ENCODE peak calls at places on chromosomes 11 and 22, in four cellular contexts. L is Peyer's patch, W is A549, I is tibial nerve. U is an unnamed sample.

GRCh38 chr11:35619030-35619753 is 932 bp downstream of the FJX1 start:
- DNase-seq in L (no peak), W (peak; percentile 77), I (no peak), U (peak; percentile 68)

GRCh38 chr22:22110548-22111266 is 128.1 kb upstream of the TOP3B start:
- DNase-seq in L (peak; percentile 88), W (peak; percentile 57), I (no peak), U (no peak)

GRCh38 chr22:38236786-38237185 is 35.0 kb downstream of the MAFF start:
- DNase-seq in L (no peak), W (no peak), I (no peak), U (no peak)

GRCh38 chr11:63933459-63933858 is 5.3 kb upstream of the NAA40 start:
- DNase-seq in L (no peak), W (no peak), I (no peak), U (no peak)

GRCh38 chr11:134369656-134370525 is 38.1 kb downstream of the GLB1L2 start:
- DNase-seq in L (no peak), W (no peak), I (no peak), U (no peak)

GRCh38 chr22:27258773-27259172 is 542.8 kb downstream of the MN1 start:
- DNase-seq in L (no peak), W (no peak), I (no peak), U (no peak)

GRCh38 chr11:114195981-114196731 is 100.0 kb upstream of the NNMT start:
- DNase-seq in L (no peak), W (no peak), I (no peak), U (peak; percentile 17)

GRCh38 chr22:28799834-28800307 is 498 bp downstream of the XBP1 start:
- DNase-seq in L (peak; percentile 40), W (no peak), I (peak; percentile 55), U (peak; percentile 81)

GRCh38 chr11:86570457-86570856 is 102.0 kb downstream of the ME3 start:
- DNase-seq in L (no peak), W (no peak), I (no peak), U (no peak)

GRCh38 chr11:61160487-61161189 is 588 bp downstream of the VPS37C start:
- DNase-seq in L (no peak), W (no peak), I (peak; percentile 27), U (no peak)

GRCh38 chr22:27804016-27804415 is 2.5 kb upstream of the MN1 start:
- DNase-seq in L (no peak), W (no peak), I (no peak), U (no peak)

GRCh38 chr22:37823134-37823985 is at the start of gene GALR3:
- DNase-seq in L (no peak), W (no peak), I (no peak), U (no peak)

GRCh38 chr11:102620858-102621561 is 4.1 kb downstream of the MMP20 start:
- DNase-seq in L (no peak), W (no peak), I (no peak), U (peak; percentile 10)

GRCh38 chr22:38404419-38404818 is 50.6 kb downstream of the KCNJ4 start:
- DNase-seq in L (no peak), W (no peak), I (no peak), U (no peak)

GRCh38 chr11:71563401-71563800 is 2.0 kb upstream of the KRTAP5-10 start:
- DNase-seq in L (peak; percentile 19), W (peak; percentile 68), I (no peak), U (peak; percentile 40)

GRCh38 chr22:28002863-28003565 is 84.0 kb upstream of the PITPNB start:
- DNase-seq in L (no peak), W (no peak), I (no peak), U (no peak)

GRCh38 chr11:113994077-113994954 is 19.4 kb downstream of the HTR3A start:
- DNase-seq in L (peak; percentile 38), W (no peak), I (peak; percentile 14), U (peak; percentile 14)

GRCh38 chr11:123195182-123196059 is at the start of gene CLMP:
- DNase-seq in L (no peak), W (no peak), I (peak; percentile 63), U (no peak)

GRCh38 chr22:37848587-37849088 is 581 bp upstream of the EIF3L start:
- DNase-seq in L (no peak), W (peak; percentile 42), I (no peak), U (peak; percentile 65)

GRCh38 chr11:61141601-61142028 is 19.6 kb downstream of the VPS37C start:
- DNase-seq in L (peak; percentile 39), W (no peak), I (no peak), U (peak; percentile 68)

GRCh38 chr11:12160680-12161079 is 50.3 kb downstream of the MICAL2 start:
- DNase-seq in L (no peak), W (no peak), I (no peak), U (no peak)

GRCh38 chr22:38850941-38851849 is 7.4 kb upstream of the NPTXR start:
- DNase-seq in L (no peak), W (peak; percentile 36), I (no peak), U (no peak)

GRCh38 chr11:125358254-125358840 is 137.7 kb downstream of the FEZ1 start:
- DNase-seq in L (no peak), W (no peak), I (no peak), U (no peak)

GRCh38 chr11:14973621-14974020 is 1.5 kb upstream of the CALCA start:
- DNase-seq in L (peak; percentile 26), W (no peak), I (no peak), U (no peak)

GRCh38 chr11:121122328-121122727 is 21.3 kb downstream of the TECTA start:
- DNase-seq in L (no peak), W (no peak), I (no peak), U (no peak)

GRCh38 chr22:27224485-27225364 is 567.3 kb downstream of the MIAT start:
- DNase-seq in L (no peak), W (no peak), I (peak; percentile 39), U (no peak)

GRCh38 chr11:78270993-78271392 is 82.3 kb downstream of the USP35 start:
- DNase-seq in L (no peak), W (no peak), I (no peak), U (no peak)

GRCh38 chr22:50009251-50009650 is 3.3 kb downstream of the IL17REL start:
- DNase-seq in L (no peak), W (no peak), I (no peak), U (no peak)

GRCh38 chr22:20993304-20994127 is 8.4 kb downstream of the THAP7 start:
- DNase-seq in L (no peak), W (no peak), I (no peak), U (no peak)

GRCh38 chr11:20022363-20023081 is 137.8 kb downstream of the DBX1 start:
- DNase-seq in L (no peak), W (peak; percentile 50), I (no peak), U (no peak)

GRCh38 chr11:116452447-116452846 is 320.3 kb downstream of the BUD13 start:
- DNase-seq in L (no peak), W (no peak), I (no peak), U (no peak)

GRCh38 chr22:35051791-35052190 is 14.2 kb upstream of the ISX start:
- DNase-seq in L (no peak), W (no peak), I (no peak), U (no peak)

GRCh38 chr22:41919357-41920224 is 4.7 kb upstream of the SHISA8 start:
- DNase-seq in L (peak; percentile 94), W (no peak), I (peak; percentile 20), U (peak; percentile 41)

GRCh38 chr11:3165152-3165705 is at the start of gene OSBPL5:
- DNase-seq in L (no peak), W (peak; percentile 22), I (peak; percentile 55), U (peak; percentile 71)
- TF ChIP-seq POLR2A in L (peak; percentile 25), W (peak; percentile 37), I (peak; percentile 29), U (no peak)

GRCh38 chr11:74398244-74399159 is at the start of gene PGM2L1:
- DNase-seq in L (peak; percentile 96), W (peak; percentile 95), I (peak; percentile 95), U (peak; percentile 98)
- TF ChIP-seq POLR2A in L (peak; percentile 61), W (peak; percentile 70), I (peak; percentile 20), U (peak; percentile 77)

DNA sequence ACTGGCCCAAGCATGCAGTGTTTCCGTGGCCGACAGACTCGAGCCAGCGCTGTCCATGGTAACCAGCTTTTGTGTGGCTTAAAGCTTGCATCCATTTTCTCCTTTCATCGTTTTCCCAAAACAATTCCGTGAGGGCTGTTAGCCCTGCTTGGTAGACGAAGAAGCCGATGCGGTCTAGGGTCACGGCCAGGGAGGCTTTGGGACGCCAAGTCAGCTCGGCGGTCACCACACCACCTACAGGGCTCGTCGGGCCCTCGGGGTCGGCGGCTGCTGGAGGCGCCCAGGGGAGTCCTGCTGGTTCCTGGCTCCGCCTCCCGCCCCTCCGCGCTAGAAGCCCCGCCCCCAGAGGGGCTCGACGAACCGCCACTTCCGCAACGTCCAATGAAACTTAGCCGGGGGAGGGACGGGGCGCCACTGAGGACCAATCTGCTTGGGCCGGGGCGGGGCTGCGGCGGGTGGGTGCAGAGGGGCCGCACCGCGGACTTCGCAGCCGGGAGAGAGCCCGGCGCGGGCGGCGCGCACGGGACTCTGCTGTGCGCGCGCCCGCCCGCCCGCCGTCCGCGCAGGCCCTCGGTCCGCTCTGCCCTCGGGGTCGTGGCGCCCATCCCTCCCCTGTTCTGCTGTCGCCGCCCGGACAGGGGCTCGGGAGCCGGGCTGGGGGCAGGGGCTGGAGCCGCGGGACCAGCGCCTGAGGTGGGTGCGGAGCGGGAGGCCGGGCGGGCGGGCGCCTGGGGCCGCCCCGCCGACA is at the start of gene TIGD3:
- DNase-seq in L (peak; percentile 98), W (peak; percentile 93), I (peak; percentile 96), U (peak; percentile 97)
- TF ChIP-seq POLR2A in L (peak; percentile 64), W (peak; percentile 65), I (peak; percentile 60), U (peak; percentile 54)

DNA sequence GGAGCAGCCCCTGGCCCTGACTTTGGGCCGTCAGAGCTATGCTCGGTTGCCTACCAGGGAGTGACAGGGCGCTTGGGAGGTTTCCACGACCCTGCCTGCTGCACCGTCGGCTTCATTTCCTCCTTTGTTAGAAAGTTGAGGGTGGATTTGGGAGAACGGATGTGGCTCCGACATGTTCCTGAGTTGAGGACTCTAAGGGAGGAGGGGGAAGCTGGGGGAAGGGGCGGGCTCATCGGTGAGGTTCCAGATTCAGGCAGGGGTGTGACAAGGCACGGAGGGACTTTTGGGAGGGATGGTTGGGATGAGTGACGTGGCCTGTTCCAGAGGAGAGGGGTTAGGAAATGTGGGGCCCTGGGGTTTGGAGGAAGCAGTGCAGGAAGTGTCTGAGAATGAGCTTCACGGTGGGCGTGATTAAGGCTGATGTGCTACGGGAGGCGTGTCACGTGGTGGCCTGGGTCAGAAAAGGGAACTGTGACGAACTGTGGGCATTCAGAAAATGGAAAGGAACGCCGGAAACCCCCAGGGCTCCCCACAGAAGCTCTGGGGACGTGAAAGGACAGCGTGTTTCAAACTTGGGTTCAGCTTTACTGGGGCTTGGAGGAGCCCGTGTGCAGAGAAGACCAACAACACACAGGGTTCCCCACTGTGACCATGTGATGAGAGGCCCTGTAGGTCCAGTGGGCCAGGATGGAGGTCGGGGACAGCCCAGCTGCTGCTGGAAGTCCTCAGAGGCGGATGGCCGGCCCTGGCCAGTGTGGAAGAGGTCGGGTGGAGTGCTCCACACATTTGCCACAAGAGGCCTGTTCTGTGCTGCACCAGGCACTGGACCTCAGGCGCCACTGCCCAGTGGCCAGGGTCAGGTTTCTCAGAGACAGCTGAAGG is 2.8 kb downstream of the PARVB start:
- DNase-seq in L (peak; percentile 95), W (no peak), I (peak; percentile 72), U (peak; percentile 80)
- TF ChIP-seq POLR2A in L (peak; percentile 47), W (no peak), I (no peak), U (peak; percentile 53)